ENCODE peak calls at places on chromosomes 2 and 18, in four cellular contexts. G is K562, K is HepG2, N is GM12878. B is an unnamed sample.

GRCh38 chr2:239267411-239267941 is 133.3 kb downstream of the HDAC4 start:
- DNase-seq in G (peak), K (no peak), N (peak), B (no peak)

GRCh38 chr2:86366651-86367500 is 29.4 kb upstream of the REEP1 start:
- DNase-seq in G (no peak), K (no peak), N (no peak), B (no peak)

GRCh38 chr2:240203031-240203841 is 62.8 kb upstream of the OTOS start:
- DNase-seq in G (no peak), K (no peak), N (no peak), B (no peak)

GRCh38 chr2:36389081-36389480 is 33.5 kb downstream of the CRIM1 start:
- DNase-seq in G (no peak), K (no peak), N (no peak), B (peak)

GRCh38 chr18:8469793-8470192 is 139.4 kb upstream of the RAB12 start:
- DNase-seq in G (no peak), K (no peak), N (no peak), B (no peak)

GRCh38 chr2:237627463-237628321 is at the start of gene LRRFIP1:
- DNase-seq in G (no peak), K (no peak), N (no peak), B (no peak)

GRCh38 chr2:239719791-239720410 is 305.2 kb downstream of the NDUFA10 start:
- DNase-seq in G (no peak), K (no peak), N (no peak), B (no peak)

GRCh38 chr18:58443671-58444070 is 185.2 kb downstream of the ALPK2 start:
- DNase-seq in G (no peak), K (no peak), N (no peak), B (no peak)

GRCh38 chr18:68428026-68428425 is 286.9 kb downstream of the TMX3 start:
- DNase-seq in G (no peak), K (no peak), N (no peak), B (no peak)

GRCh38 chr2:98674233-98674964 is 56.5 kb downstream of the MGAT4A start:
- DNase-seq in G (no peak), K (no peak), N (no peak), B (no peak)

GRCh38 chr2:188601927-188602326 is 310.3 kb downstream of the GULP1 start:
- DNase-seq in G (no peak), K (no peak), N (no peak), B (no peak)

GRCh38 chr2:161556440-161556839 is 67.8 kb upstream of the SLC4A10 start:
- DNase-seq in G (no peak), K (no peak), N (no peak), B (no peak)

GRCh38 chr18:12895016-12895415 is 11.0 kb upstream of the PTPN2 start:
- DNase-seq in G (no peak), K (no peak), N (no peak), B (no peak)

GRCh38 chr2:124145982-124146381 is 120.9 kb downstream of the CNTNAP5 start:
- DNase-seq in G (no peak), K (no peak), N (no peak), B (no peak)

GRCh38 chr2:127941461-127941860 is 55.7 kb upstream of the AMMECR1L start:
- DNase-seq in G (no peak), K (no peak), N (no peak), B (no peak)

GRCh38 chr2:100197643-100198153 is 55.3 kb upstream of the AFF3 start:
- DNase-seq in G (peak), K (no peak), N (no peak), B (no peak)

GRCh38 chr2:44933434-44933951 is 8.0 kb upstream of the SIX3 start:
- DNase-seq in G (no peak), K (no peak), N (no peak), B (no peak)
- H3K4me3 ChIP-seq in G (no peak), K (no peak), N (no peak), B (no peak)

GRCh38 chr18:48339692-48340091 is 69.5 kb downstream of the ZBTB7C start:
- DNase-seq in G (no peak), K (no peak), N (no peak), B (no peak)
- TF ChIP-seq CHD4 in G (no peak), K (no peak), N (no peak), B (no peak)

GRCh38 chr2:185821467-185821866 is 82.9 kb downstream of the FSIP2 start:
- DNase-seq in G (no peak), K (no peak), N (no peak), B (no peak)
- H3K4me3 ChIP-seq in G (no peak), K (no peak), N (no peak), B (no peak)

GRCh38 chr2:109372171-109372568 is 241.6 kb downstream of the SEPTIN10 start:
- DNase-seq in G (no peak), K (no peak), N (no peak), B (no peak)
- TF ChIP-seq CHD4 in G (no peak), K (no peak), N (no peak), B (no peak)

DNA sequence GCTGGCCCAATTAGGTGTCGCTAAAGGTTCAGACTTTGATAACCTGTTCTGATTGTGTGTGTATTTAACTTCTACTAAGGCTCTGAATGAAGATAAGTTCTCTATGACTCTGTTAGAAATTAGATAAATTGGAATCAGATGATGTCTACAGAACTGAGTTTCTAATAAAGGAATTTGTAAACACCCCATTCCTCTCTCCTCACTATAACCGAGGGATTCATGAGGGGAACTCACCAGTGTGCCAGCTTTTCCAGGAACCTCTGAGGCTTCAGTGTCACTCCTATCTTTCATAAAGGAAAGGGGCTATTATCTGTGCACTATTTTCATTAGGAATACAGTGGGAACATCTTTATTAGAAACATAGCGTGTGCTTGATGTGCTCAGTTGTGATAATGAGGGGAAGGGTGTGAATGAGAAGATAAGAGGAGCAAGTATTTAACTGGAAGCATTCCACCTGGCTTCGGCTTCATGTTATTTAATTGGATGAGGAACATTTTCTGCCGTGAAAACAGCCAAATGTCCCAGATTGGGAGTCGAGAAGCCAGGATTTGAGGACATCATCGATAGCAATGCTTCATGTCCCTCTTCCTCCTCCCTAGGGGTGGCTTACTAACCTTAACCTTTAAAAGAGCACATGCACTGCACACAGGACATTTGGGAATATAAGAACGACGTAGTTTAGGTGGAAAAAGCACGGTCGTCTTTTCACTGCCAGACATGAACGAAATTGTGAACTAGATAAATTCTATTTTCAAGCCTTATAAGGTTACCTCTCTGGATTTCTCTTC is 84.8 kb upstream of the TCF4 start:
- DNase-seq in G (no peak), K (no peak), N (no peak), B (no peak)
- H3K4me3 ChIP-seq in G (no peak), K (no peak), N (no peak), B (no peak)

DNA sequence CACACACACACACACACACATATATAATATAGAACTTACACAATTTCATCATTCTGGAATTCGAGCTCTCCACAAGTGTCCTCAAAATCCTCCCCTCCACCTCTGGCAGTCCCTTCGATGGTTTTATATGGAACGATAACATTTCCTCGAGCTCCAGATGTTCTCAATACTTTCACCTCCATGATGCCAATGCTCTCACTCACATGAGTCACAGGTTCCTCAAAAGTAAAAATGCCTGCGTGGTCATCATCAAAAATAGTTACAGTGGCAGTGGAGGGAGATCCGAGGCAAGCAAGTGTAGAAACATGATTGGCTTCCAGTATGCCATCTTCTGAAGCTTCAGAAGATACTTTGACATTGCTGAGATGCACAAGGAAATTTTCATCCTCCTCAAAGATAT is 23.5 kb downstream of the SLC8A1 start:
- DNase-seq in G (no peak), K (no peak), N (no peak), B (no peak)
- TF ChIP-seq CHD4 in G (no peak), K (no peak), N (no peak), B (no peak)

B was measured in A549.